ENCODE peak calls at places on chromosomes 1 and 21, in seven cellular contexts. Z is activated T-helper 1 cell treated with anti-CD3 and anti-CD28 coated beads, Interleukin-12 subunit alpha, Interleukin-12 subunit beta, Interleukin-2, Interleukin-4 antibody, amounts not matched to agents 30 ng/mL and 10 ng/mL and 1 ng/mL, durations not matched to agents 14 hours and 24 hours and 36 hours; M is transverse colon; E is dermis blood vessel endothelial cell; R is nucleus accumbens; X is G401; W is sigmoid colon. Y is an unnamed sample.

GRCh38 chr1:227776277-227776676 is 39.2 kb upstream of the PRSS38 start:
- DNase-seq in Z (no peak), M (no peak), E (peak), R (no peak), X (no peak), W (peak), Y (no peak)

GRCh38 chr1:32464716-32465540 is at the start of gene ZBTB8B:
- DNase-seq in Z (no peak), M (peak), E (peak), R (peak), X (peak), W (peak), Y (peak)

GRCh38 chr1:95116666-95117206 is 419 bp upstream of the TLCD4 start:
- DNase-seq in Z (no peak), M (peak), E (peak), R (peak), X (peak), W (peak), Y (peak)

GRCh38 chr1:15951341-15952153 is 24.4 kb downstream of the ZBTB17 start:
- DNase-seq in Z (no peak), M (no peak), E (no peak), R (no peak), X (no peak), W (peak), Y (no peak)

GRCh38 chr1:203037509-203038190 is 11.4 kb downstream of the PPFIA4 start:
- DNase-seq in Z (no peak), M (no peak), E (no peak), R (no peak), X (peak), W (no peak), Y (peak)

GRCh38 chr21:41560701-41561158 is 52.8 kb upstream of the TMPRSS2 start:
- DNase-seq in Z (no peak), M (peak), E (no peak), R (no peak), X (no peak), W (no peak), Y (no peak)

GRCh38 chr1:201636065-201636464 is 97.1 kb downstream of the NAV1 start:
- DNase-seq in Z (no peak), M (no peak), E (peak), R (no peak), X (no peak), W (no peak), Y (no peak)

GRCh38 chr1:203281033-203281432 is 24.3 kb upstream of the BTG2 start:
- DNase-seq in Z (no peak), M (no peak), E (no peak), R (no peak), X (no peak), W (peak), Y (no peak)

GRCh38 chr1:164480285-164480907 is 78.6 kb upstream of the PBX1 start:
- DNase-seq in Z (no peak), M (no peak), E (no peak), R (no peak), X (no peak), W (no peak), Y (no peak)

GRCh38 chr21:25171438-25171837 is 435.8 kb downstream of the MRPL39 start:
- DNase-seq in Z (no peak), M (no peak), E (no peak), R (no peak), X (no peak), W (no peak), Y (no peak)

GRCh38 chr1:62384276-62385005 is 52.4 kb upstream of the USP1 start:
- DNase-seq in Z (no peak), M (no peak), E (peak), R (no peak), X (no peak), W (no peak), Y (no peak)

GRCh38 chr1:96364576-96364975 is 357.0 kb upstream of the PTBP2 start:
- DNase-seq in Z (no peak), M (no peak), E (no peak), R (no peak), X (no peak), W (no peak), Y (no peak)

GRCh38 chr1:154327466-154328317 is 2.4 kb downstream of the ATP8B2 start:
- DNase-seq in Z (no peak), M (peak), E (peak), R (no peak), X (peak), W (no peak), Y (no peak)

GRCh38 chr1:236421022-236421421 is 26.9 kb downstream of the EDARADD start:
- DNase-seq in Z (no peak), M (no peak), E (no peak), R (no peak), X (no peak), W (no peak), Y (no peak)

GRCh38 chr1:22613951-22614350 is 22.5 kb upstream of the C1QA start:
- DNase-seq in Z (no peak), M (no peak), E (no peak), R (no peak), X (no peak), W (no peak), Y (no peak)

GRCh38 chr1:20160034-20160433 is 20.9 kb downstream of the PLA2G2F start:
- DNase-seq in Z (no peak), M (no peak), E (peak), R (no peak), X (no peak), W (no peak), Y (no peak)

GRCh38 chr1:203144661-203145060 is 17.1 kb downstream of the ADORA1 start:
- DNase-seq in Z (no peak), M (no peak), E (no peak), R (peak), X (no peak), W (no peak), Y (no peak)

GRCh38 chr1:30407862-30408580 is 315.4 kb downstream of the MATN1 start:
- DNase-seq in Z (no peak), M (no peak), E (no peak), R (no peak), X (no peak), W (peak), Y (no peak)

GRCh38 chr1:171090604-171091003 is at the start of gene FMO3:
- DNase-seq in Z (no peak), M (no peak), E (no peak), R (no peak), X (no peak), W (no peak), Y (no peak)

GRCh38 chr1:36609241-36610027 is 126.7 kb upstream of the CSF3R start:
- DNase-seq in Z (no peak), M (peak), E (peak), R (peak), X (peak), W (no peak), Y (peak)

GRCh38 chr1:85975770-85976386 is 180.7 kb downstream of the COL24A1 start:
- DNase-seq in Z (no peak), M (no peak), E (no peak), R (no peak), X (no peak), W (no peak), Y (no peak)

GRCh38 chr1:106746448-106747085 is 309.9 kb upstream of the PRMT6 start:
- DNase-seq in Z (no peak), M (no peak), E (no peak), R (no peak), X (peak), W (no peak), Y (no peak)

GRCh38 chr1:117754061-117754969 is 148.5 kb downstream of the TENT5C start:
- DNase-seq in Z (peak), M (peak), E (peak), R (peak), X (peak), W (no peak), Y (peak)

GRCh38 chr1:175198332-175198731 is 5.8 kb upstream of the KIAA0040 start:
- DNase-seq in Z (no peak), M (no peak), E (peak), R (no peak), X (no peak), W (no peak), Y (no peak)

GRCh38 chr1:101436100-101436511 is 199.3 kb downstream of the S1PR1 start:
- DNase-seq in Z (no peak), M (no peak), E (no peak), R (no peak), X (no peak), W (no peak), Y (no peak)

GRCh38 chr1:244011251-244011650 is 39.8 kb upstream of the ZBTB18 start:
- DNase-seq in Z (no peak), M (no peak), E (peak), R (no peak), X (no peak), W (no peak), Y (no peak)

GRCh38 chr1:2807678-2808385 is 6.3 kb upstream of the TTC34 start:
- DNase-seq in Z (no peak), M (no peak), E (no peak), R (no peak), X (no peak), W (no peak), Y (no peak)

GRCh38 chr1:239250353-239251035 is 135.9 kb upstream of the CHRM3 start:
- DNase-seq in Z (no peak), M (no peak), E (no peak), R (no peak), X (no peak), W (no peak), Y (no peak)